ENCODE peak calls at places on chromosomes 6 and 20, in four cellular contexts. A is sigmoid colon, J is thyroid gland, Y is GM13977. N is an unnamed sample.

GRCh38 chr20:55097621-55098020 is 622.2 kb downstream of the DOK5 start:
- DNase-seq in A (no peak), J (no peak), Y (no peak), N (no peak)

GRCh38 chr6:28861339-28861738 is 62.4 kb downstream of the TRIM27 start:
- DNase-seq in A (no peak), J (no peak), Y (no peak), N (no peak)

GRCh38 chr6:90898763-90899162 is 311.9 kb upstream of the MAP3K7 start:
- DNase-seq in A (no peak), J (no peak), Y (no peak), N (no peak)

GRCh38 chr20:14343658-14344057 is 6.2 kb upstream of the FLRT3 start:
- DNase-seq in A (no peak), J (no peak), Y (no peak), N (no peak)

GRCh38 chr20:23361108-23361650 is 803 bp upstream of the GZF1 start:
- DNase-seq in A (no peak), J (peak), Y (no peak), N (no peak)

GRCh38 chr20:56592817-56593216 is 36.3 kb upstream of the TFAP2C start:
- DNase-seq in A (no peak), J (no peak), Y (no peak), N (no peak)

GRCh38 chr20:17444091-17444490 is 87.1 kb downstream of the BFSP1 start:
- DNase-seq in A (no peak), J (no peak), Y (no peak), N (no peak)

GRCh38 chr6:163281661-163282060 is 132.9 kb upstream of the QKI start:
- DNase-seq in A (no peak), J (no peak), Y (no peak), N (no peak)

GRCh38 chr6:36224918-36225461 is 28.4 kb downstream of the BRPF3 start:
- DNase-seq in A (peak), J (no peak), Y (no peak), N (no peak)

GRCh38 chr6:134512946-134513345 is 195.0 kb upstream of the SGK1 start:
- DNase-seq in A (no peak), J (no peak), Y (no peak), N (no peak)

GRCh38 chr6:72418495-72418894 is 203.4 kb upstream of the KCNQ5 start:
- DNase-seq in A (no peak), J (no peak), Y (no peak), N (no peak)

GRCh38 chr6:7431594-7432390 is 42.2 kb downstream of the RIOK1 start:
- DNase-seq in A (no peak), J (peak), Y (no peak), N (no peak)

GRCh38 chr6:90086517-90086916 is 192.2 kb downstream of the GJA10 start:
- DNase-seq in A (no peak), J (no peak), Y (no peak), N (no peak)

GRCh38 chr6:6105472-6106036 is 98.8 kb upstream of the NRN1 start:
- DNase-seq in A (no peak), J (no peak), Y (no peak), N (no peak)

GRCh38 chr6:4464638-4465037 is 311.6 kb upstream of the CDYL start:
- DNase-seq in A (no peak), J (no peak), Y (no peak), N (no peak)

GRCh38 chr6:4470698-4471210 is 305.4 kb upstream of the CDYL start:
- DNase-seq in A (no peak), J (no peak), Y (no peak), N (no peak)

GRCh38 chr6:4466260-4466659 is 309.9 kb upstream of the CDYL start:
- DNase-seq in A (no peak), J (peak), Y (no peak), N (no peak)

GRCh38 chr6:4472222-4472621 is 304.0 kb upstream of the CDYL start:
- DNase-seq in A (no peak), J (no peak), Y (no peak), N (no peak)

GRCh38 chr6:4466769-4467480 is 309.3 kb upstream of the CDYL start:
- DNase-seq in A (no peak), J (no peak), Y (no peak), N (no peak)
- TF ChIP-seq CTCF in A (no peak), J (no peak), Y (no peak), N (no peak)

GRCh38 chr20:5100684-5101347 is 18.9 kb downstream of the PCNA start:
- DNase-seq in A (peak), J (peak), Y (peak), N (peak)
- TF ChIP-seq CTCF in A (peak), J (peak), Y (peak), N (peak)

GRCh38 chr6:165850434-165851019 is 187.5 kb upstream of the PDE10A start:
- DNase-seq in A (peak), J (peak), Y (peak), N (no peak)

GRCh38 chr6:165846123-165846966 is 183.3 kb upstream of the PDE10A start:
- DNase-seq in A (no peak), J (no peak), Y (no peak), N (no peak)

GRCh38 chr6:165849539-165850430 is 186.7 kb upstream of the PDE10A start:
- DNase-seq in A (peak), J (peak), Y (no peak), N (no peak)

GRCh38 chr6:165847407-165848098 is 184.5 kb upstream of the PDE10A start:
- DNase-seq in A (no peak), J (no peak), Y (no peak), N (no peak)

DNA sequence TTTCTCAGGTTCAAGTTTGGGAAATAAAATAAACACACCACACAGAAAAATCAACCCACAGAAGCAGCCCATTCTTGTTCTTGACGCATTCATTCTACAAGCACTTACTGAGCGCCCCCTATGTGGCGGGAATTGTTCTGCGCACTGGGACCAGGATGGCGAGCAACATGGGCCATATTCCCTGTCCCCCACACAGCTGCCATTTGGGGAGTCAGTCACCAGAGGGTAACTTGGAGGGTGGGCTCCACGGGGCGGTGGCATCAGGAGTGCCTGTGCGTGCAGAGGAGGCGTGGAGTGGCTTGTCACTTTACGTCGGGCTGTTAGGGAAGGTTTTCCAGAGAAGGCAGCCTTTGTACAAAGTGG is 185.0 kb upstream of the PDE10A start:
- DNase-seq in A (no peak), J (no peak), Y (no peak), N (no peak)
- TF ChIP-seq CTCF in A (no peak), J (no peak), Y (peak), N (no peak)

GRCh38 chr20:60009826-60010616 is 51.8 kb downstream of the CDH26 start:
- DNase-seq in A (no peak), J (no peak), Y (no peak), N (peak)
- TF ChIP-seq CTCF in A (no peak), J (no peak), Y (no peak), N (no peak)